ENCODE peak calls at places on chromosomes 2 and 18, in five cellular contexts. One of them, this sample, is unnamed.

GRCh38 chr2:8586397-8587051 is 95.3 kb upstream of the ID2 start:
- DNase-seq in A549: no peak
- DNase-seq in uterus: peak
- DNase-seq in GM13977: no peak
- DNase-seq in bronchial epithelial cell: no peak
- DNase-seq in this sample: no peak

GRCh38 chr2:43075054-43075593 is 151.3 kb downstream of the ZFP36L2 start:
- DNase-seq in A549: no peak
- DNase-seq in uterus: peak
- DNase-seq in GM13977: no peak
- DNase-seq in bronchial epithelial cell: peak
- DNase-seq in this sample: no peak

GRCh38 chr18:35477497-35477896 is 20.3 kb downstream of the INO80C start:
- DNase-seq in A549: no peak
- DNase-seq in uterus: no peak
- DNase-seq in GM13977: no peak
- DNase-seq in bronchial epithelial cell: no peak
- DNase-seq in this sample: no peak

GRCh38 chr2:9465170-9465569 is 9.2 kb upstream of the IAH1 start:
- DNase-seq in A549: no peak
- DNase-seq in uterus: no peak
- DNase-seq in GM13977: no peak
- DNase-seq in bronchial epithelial cell: no peak
- DNase-seq in this sample: no peak

GRCh38 chr2:170145675-170146432 is 32.1 kb upstream of the MYO3B start:
- DNase-seq in A549: no peak
- DNase-seq in uterus: no peak
- DNase-seq in GM13977: no peak
- DNase-seq in bronchial epithelial cell: no peak
- DNase-seq in this sample: no peak

GRCh38 chr2:219570194-219570923 is 980 bp downstream of the OBSL1 start:
- DNase-seq in A549: peak
- DNase-seq in uterus: peak
- DNase-seq in GM13977: no peak
- DNase-seq in bronchial epithelial cell: peak
- DNase-seq in this sample: no peak

GRCh38 chr2:41859615-41860014 is 188.2 kb upstream of the PKDCC start:
- DNase-seq in A549: no peak
- DNase-seq in uterus: no peak
- DNase-seq in GM13977: no peak
- DNase-seq in bronchial epithelial cell: peak
- DNase-seq in this sample: no peak

GRCh38 chr2:237490009-237490804 is 3.2 kb downstream of the MLPH start:
- DNase-seq in A549: no peak
- DNase-seq in uterus: no peak
- DNase-seq in GM13977: no peak
- DNase-seq in bronchial epithelial cell: peak
- DNase-seq in this sample: no peak

GRCh38 chr2:226387499-226387942 is 412.1 kb downstream of the IRS1 start:
- DNase-seq in A549: no peak
- DNase-seq in uterus: no peak
- DNase-seq in GM13977: no peak
- DNase-seq in bronchial epithelial cell: peak
- DNase-seq in this sample: no peak

GRCh38 chr2:43569921-43570320 is 25.9 kb downstream of the THADA start:
- DNase-seq in A549: no peak
- DNase-seq in uterus: no peak
- DNase-seq in GM13977: peak
- DNase-seq in bronchial epithelial cell: no peak
- DNase-seq in this sample: no peak

GRCh38 chr2:97660775-97661417 is 2.9 kb downstream of the ACTR1B start:
- DNase-seq in A549: no peak
- DNase-seq in uterus: no peak
- DNase-seq in GM13977: peak
- DNase-seq in bronchial epithelial cell: no peak
- DNase-seq in this sample: no peak

GRCh38 chr2:171702781-171703556 is 15.7 kb downstream of the DYNC1I2 start:
- DNase-seq in A549: no peak
- DNase-seq in uterus: no peak
- DNase-seq in GM13977: no peak
- DNase-seq in bronchial epithelial cell: peak
- DNase-seq in this sample: no peak

GRCh38 chr2:74197049-74197448 is 1.4 kb upstream of the MTHFD2 start:
- DNase-seq in A549: no peak
- DNase-seq in uterus: no peak
- DNase-seq in GM13977: no peak
- DNase-seq in bronchial epithelial cell: no peak
- DNase-seq in this sample: no peak

GRCh38 chr2:60316381-60317028 is 236.9 kb downstream of the BCL11A start:
- DNase-seq in A549: no peak
- DNase-seq in uterus: no peak
- DNase-seq in GM13977: no peak
- DNase-seq in bronchial epithelial cell: no peak
- DNase-seq in this sample: no peak

GRCh38 chr2:234631896-234632514 is 135.1 kb upstream of the ARL4C start:
- DNase-seq in A549: no peak
- DNase-seq in uterus: no peak
- DNase-seq in GM13977: no peak
- DNase-seq in bronchial epithelial cell: no peak
- DNase-seq in this sample: no peak

GRCh38 chr2:236919209-236919608 is 166.5 kb upstream of the COPS8 start:
- DNase-seq in A549: no peak
- DNase-seq in uterus: no peak
- DNase-seq in GM13977: no peak
- DNase-seq in bronchial epithelial cell: peak
- DNase-seq in this sample: no peak

GRCh38 chr2:64859208-64860161 is 129.7 kb upstream of the SLC1A4 start:
- DNase-seq in A549: peak
- DNase-seq in uterus: peak
- DNase-seq in GM13977: peak
- DNase-seq in bronchial epithelial cell: peak
- DNase-seq in this sample: no peak

GRCh38 chr2:70946832-70947442 is 11.2 kb downstream of the ATP6V1B1 start:
- DNase-seq in A549: peak
- DNase-seq in uterus: peak
- DNase-seq in GM13977: peak
- DNase-seq in bronchial epithelial cell: peak
- DNase-seq in this sample: no peak

GRCh38 chr18:9730786-9731185 is 22.7 kb downstream of the RAB31 start:
- DNase-seq in A549: no peak
- DNase-seq in uterus: no peak
- DNase-seq in GM13977: no peak
- DNase-seq in bronchial epithelial cell: no peak
- DNase-seq in this sample: no peak

GRCh38 chr18:30454920-30455319 is 587.6 kb downstream of the DSC3 start:
- DNase-seq in A549: no peak
- DNase-seq in uterus: no peak
- DNase-seq in GM13977: no peak
- DNase-seq in bronchial epithelial cell: no peak
- DNase-seq in this sample: no peak

GRCh38 chr2:45654250-45654649 is 2.8 kb downstream of the PRKCE start:
- DNase-seq in A549: no peak
- DNase-seq in uterus: no peak
- DNase-seq in GM13977: no peak
- DNase-seq in bronchial epithelial cell: no peak
- DNase-seq in this sample: no peak

GRCh38 chr2:73827018-73827417 is 1.7 kb upstream of the STAMBP start:
- DNase-seq in A549: peak
- DNase-seq in uterus: no peak
- DNase-seq in GM13977: no peak
- DNase-seq in bronchial epithelial cell: peak
- DNase-seq in this sample: no peak

GRCh38 chr18:4084501-4084900 is 370.6 kb downstream of the DLGAP1 start:
- DNase-seq in A549: no peak
- DNase-seq in uterus: no peak
- DNase-seq in GM13977: no peak
- DNase-seq in bronchial epithelial cell: no peak
- DNase-seq in this sample: no peak

GRCh38 chr2:218964041-218964771 is 4.7 kb downstream of the CDK5R2 start:
- DNase-seq in A549: no peak
- DNase-seq in uterus: no peak
- DNase-seq in GM13977: no peak
- DNase-seq in bronchial epithelial cell: peak
- DNase-seq in this sample: no peak

GRCh38 chr2:223945755-223946154 is 620 bp upstream of the WDFY1 start:
- DNase-seq in A549: no peak
- DNase-seq in uterus: no peak
- DNase-seq in GM13977: no peak
- DNase-seq in bronchial epithelial cell: no peak
- DNase-seq in this sample: no peak

GRCh38 chr2:223943135-223943534 is 2.0 kb downstream of the WDFY1 start:
- DNase-seq in A549: no peak
- DNase-seq in uterus: no peak
- DNase-seq in GM13977: no peak
- DNase-seq in bronchial epithelial cell: no peak
- DNase-seq in this sample: no peak

GRCh38 chr2:223944166-223944703 is 900 bp downstream of the WDFY1 start:
- DNase-seq in A549: no peak
- DNase-seq in uterus: peak
- DNase-seq in GM13977: peak
- DNase-seq in bronchial epithelial cell: no peak
- DNase-seq in this sample: no peak

GRCh38 chr2:223943561-223944008 is 1.6 kb downstream of the WDFY1 start:
- DNase-seq in A549: peak
- DNase-seq in uterus: no peak
- DNase-seq in GM13977: peak
- DNase-seq in bronchial epithelial cell: peak
- DNase-seq in this sample: no peak

GRCh38 chr2:223944704-223945531 is at the start of gene WDFY1:
- DNase-seq in A549: peak
- DNase-seq in uterus: peak
- DNase-seq in GM13977: peak
- DNase-seq in bronchial epithelial cell: peak
- DNase-seq in this sample: peak
- TF ChIP-seq CTCF in A549: no peak
- TF ChIP-seq CTCF in uterus: peak
- TF ChIP-seq CTCF in GM13977: no peak
- TF ChIP-seq CTCF in bronchial epithelial cell: no peak
- TF ChIP-seq CTCF in this sample: no peak

DNA sequence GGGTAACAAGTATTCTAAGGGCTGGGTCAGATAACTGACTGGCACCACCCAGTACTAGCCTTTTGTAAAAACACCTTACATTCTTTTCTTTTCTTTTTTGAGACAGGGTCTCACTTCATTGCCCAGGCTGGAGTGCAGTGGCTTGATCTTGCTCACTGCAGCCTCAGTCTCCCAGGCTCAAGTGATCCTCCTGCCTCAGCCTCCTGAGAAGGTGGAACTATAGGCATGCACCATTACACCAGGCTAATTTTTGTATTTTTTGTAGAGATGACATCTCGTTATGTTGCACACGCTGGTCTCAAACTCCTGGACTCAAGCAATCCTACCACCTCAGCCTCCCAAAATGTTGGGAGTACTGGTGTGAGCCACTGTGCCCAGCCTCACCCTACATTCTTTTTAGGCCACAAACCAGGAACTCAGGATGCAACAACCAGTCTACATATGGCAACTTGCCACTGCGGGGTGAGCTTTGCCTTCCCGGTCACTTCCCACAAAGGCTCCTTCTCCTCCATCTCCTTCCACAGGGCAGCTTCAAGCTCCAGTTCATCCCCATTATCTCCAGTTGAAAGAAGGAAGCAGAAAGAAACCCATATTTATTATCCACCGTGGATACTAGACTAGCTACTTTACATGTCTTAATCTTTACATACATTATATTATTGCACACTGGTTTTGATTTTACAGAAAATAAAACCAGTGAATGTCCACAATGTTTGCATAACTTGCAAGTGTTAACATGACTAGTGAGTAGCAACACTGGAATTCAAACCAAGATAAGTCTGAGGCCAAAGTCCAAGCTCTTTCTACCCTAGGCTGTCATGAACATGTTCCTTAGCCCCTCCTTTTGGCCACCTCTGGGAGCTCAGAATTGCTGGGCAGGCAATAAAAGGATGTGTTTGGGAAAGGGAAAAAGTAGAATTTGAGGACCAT is 23.7 kb upstream of the AP1S3 start:
- DNase-seq in A549: peak
- DNase-seq in uterus: no peak
- DNase-seq in GM13977: no peak
- DNase-seq in bronchial epithelial cell: peak
- DNase-seq in this sample: no peak
- TF ChIP-seq CTCF in A549: peak
- TF ChIP-seq CTCF in uterus: no peak
- TF ChIP-seq CTCF in GM13977: no peak
- TF ChIP-seq CTCF in bronchial epithelial cell: peak
- TF ChIP-seq CTCF in this sample: no peak

DNA sequence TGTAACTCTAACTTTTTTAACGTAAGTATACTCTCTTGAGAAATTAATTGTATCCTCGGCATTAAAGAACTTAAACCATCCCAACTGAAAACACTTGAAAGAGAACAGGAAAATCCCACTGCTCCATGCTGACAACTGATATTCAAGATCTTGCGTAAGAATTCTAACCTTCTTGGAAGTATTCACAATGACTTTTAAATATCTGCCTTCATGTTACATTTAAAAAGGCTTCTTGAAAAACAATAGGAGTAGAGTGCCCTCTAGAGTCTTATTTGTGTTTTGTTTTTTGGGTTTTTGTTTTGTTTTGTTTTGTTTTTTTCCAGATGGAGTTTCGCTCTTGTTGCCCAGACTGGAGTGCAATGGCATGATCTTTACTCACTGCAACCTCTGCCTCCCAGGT is 65.4 kb upstream of the DNAJC10 start:
- DNase-seq in A549: peak
- DNase-seq in uterus: no peak
- DNase-seq in GM13977: peak
- DNase-seq in bronchial epithelial cell: peak
- DNase-seq in this sample: no peak
- TF ChIP-seq CTCF in A549: peak
- TF ChIP-seq CTCF in uterus: peak
- TF ChIP-seq CTCF in GM13977: peak
- TF ChIP-seq CTCF in bronchial epithelial cell: peak
- TF ChIP-seq CTCF in this sample: no peak

GRCh38 chr2:85091838-85092237 is 41.4 kb upstream of the TCF7L1 start:
- DNase-seq in A549: no peak
- DNase-seq in uterus: no peak
- DNase-seq in GM13977: no peak
- DNase-seq in bronchial epithelial cell: peak
- DNase-seq in this sample: no peak

GRCh38 chr2:85089464-85090072 is 43.6 kb upstream of the TCF7L1 start:
- DNase-seq in A549: no peak
- DNase-seq in uterus: no peak
- DNase-seq in GM13977: no peak
- DNase-seq in bronchial epithelial cell: peak
- DNase-seq in this sample: no peak

GRCh38 chr2:85096616-85097015 is 36.6 kb upstream of the TCF7L1 start:
- DNase-seq in A549: no peak
- DNase-seq in uterus: no peak
- DNase-seq in GM13977: no peak
- DNase-seq in bronchial epithelial cell: no peak
- DNase-seq in this sample: no peak

DNA sequence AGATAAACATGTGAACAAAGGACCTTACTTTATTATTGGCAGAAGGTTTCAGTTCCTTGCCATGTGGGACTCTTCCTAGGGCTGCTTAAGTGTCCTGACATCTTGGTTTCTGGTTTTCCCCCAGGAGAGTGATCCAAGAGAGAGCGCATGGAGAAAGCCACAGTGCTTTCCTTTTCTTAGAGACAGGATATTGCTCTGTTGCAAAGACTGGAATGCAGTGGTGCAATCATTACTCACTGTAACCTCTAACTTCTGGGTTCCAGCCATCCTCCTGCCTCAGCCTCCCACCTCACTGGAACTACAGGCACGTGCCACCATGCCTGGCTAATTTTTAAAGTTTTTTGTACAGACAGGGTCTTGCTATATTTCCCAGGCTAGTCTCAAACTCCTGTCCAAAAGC is 38.1 kb upstream of the TCF7L1 start:
- DNase-seq in A549: no peak
- DNase-seq in uterus: no peak
- DNase-seq in GM13977: no peak
- DNase-seq in bronchial epithelial cell: no peak
- DNase-seq in this sample: no peak
- TF ChIP-seq CTCF in A549: no peak
- TF ChIP-seq CTCF in uterus: no peak
- TF ChIP-seq CTCF in GM13977: no peak
- TF ChIP-seq CTCF in bronchial epithelial cell: no peak
- TF ChIP-seq CTCF in this sample: no peak